ENCODE peak calls at places on chromosomes 4 and X, in seven cellular contexts. O is upper lobe of left lung, L is aorta, R is uterus, N is left ventricle myocardium inferior, Y is BE2C, B is foreskin keratinocyte. D is an unnamed sample. For H3K4me1, the result is how much of the 10 kb centered on the place peaks cover.

GRCh38 chrX:132488092-132488749 is 617 bp downstream of the MBNL3 start:
- DNase-seq in O (peak), L (no peak), R (no peak), N (no peak), Y (no peak), B (peak), D (no peak)

GRCh38 chrX:44871114-44871645 is 1.8 kb upstream of the KDM6A start:
- DNase-seq in O (peak), L (no peak), R (no peak), N (no peak), Y (no peak), B (no peak), D (no peak)

GRCh38 chr4:145195167-145195952 is 15.0 kb upstream of the OTUD4 start:
- DNase-seq in O (no peak), L (no peak), R (no peak), N (no peak), Y (no peak), B (peak), D (no peak)

GRCh38 chr4:161762796-161763195 is 401.0 kb downstream of the FSTL5 start:
- DNase-seq in O (no peak), L (no peak), R (no peak), N (no peak), Y (no peak), B (peak), D (no peak)

GRCh38 chr4:174061026-174061425 is 222.4 kb downstream of the FBXO8 start:
- DNase-seq in O (no peak), L (no peak), R (no peak), N (no peak), Y (no peak), B (no peak), D (no peak)

GRCh38 chrX:105664243-105664642 is 158.1 kb upstream of the NRK start:
- DNase-seq in O (no peak), L (no peak), R (no peak), N (no peak), Y (no peak), B (no peak), D (no peak)

GRCh38 chrX:48815266-48815665 is 11.0 kb upstream of the ERAS start:
- DNase-seq in O (no peak), L (peak), R (no peak), N (no peak), Y (no peak), B (no peak), D (no peak)

GRCh38 chr4:73922766-73923630 is 53.8 kb downstream of the CXCL1 start:
- DNase-seq in O (no peak), L (no peak), R (no peak), N (no peak), Y (no peak), B (peak), D (no peak)

GRCh38 chr4:143186634-143187033 is 1.9 kb downstream of the USP38 start:
- DNase-seq in O (no peak), L (no peak), R (no peak), N (no peak), Y (no peak), B (no peak), D (no peak)

GRCh38 chrX:153459976-153460375 is 10.4 kb downstream of the HAUS7 start:
- DNase-seq in O (no peak), L (no peak), R (no peak), N (no peak), Y (no peak), B (peak), D (no peak)

GRCh38 chrX:130529531-130529930 is 127.7 kb downstream of the RBMX2 start:
- DNase-seq in O (no peak), L (no peak), R (no peak), N (no peak), Y (no peak), B (no peak), D (no peak)

GRCh38 chr4:135269125-135269772 is 1067.7 kb upstream of the PABPC4L start:
- DNase-seq in O (no peak), L (no peak), R (no peak), N (no peak), Y (no peak), B (no peak), D (no peak)

GRCh38 chrX:7926501-7926900 is 712 bp downstream of the PNPLA4 start:
- DNase-seq in O (no peak), L (no peak), R (no peak), N (no peak), Y (no peak), B (peak), D (no peak)

GRCh38 chr4:160319221-160319867 is 1216.5 kb downstream of the RAPGEF2 start:
- DNase-seq in O (no peak), L (no peak), R (no peak), N (no peak), Y (peak), B (peak), D (no peak)

GRCh38 chr4:166315721-166316467 is 442.9 kb downstream of the TLL1 start:
- DNase-seq in O (no peak), L (no peak), R (no peak), N (no peak), Y (no peak), B (no peak), D (no peak)

GRCh38 chr4:110614173-110614948 is 8.5 kb downstream of the PITX2 start:
- DNase-seq in O (no peak), L (no peak), R (no peak), N (no peak), Y (no peak), B (peak), D (no peak)

GRCh38 chrX:119887721-119888425 is 7.8 kb upstream of the AKAP14 start:
- DNase-seq in O (peak), L (peak), R (peak), N (peak), Y (peak), B (no peak), D (peak)

GRCh38 chr4:16967722-16968121 is 69.3 kb upstream of the LDB2 start:
- DNase-seq in O (peak), L (peak), R (peak), N (peak), Y (no peak), B (no peak), D (peak)

GRCh38 chr4:98544818-98545399 is 113.5 kb downstream of the TSPAN5 start:
- DNase-seq in O (no peak), L (no peak), R (no peak), N (no peak), Y (no peak), B (no peak), D (no peak)

GRCh38 chrX:155956649-155957048 is 40.8 kb upstream of the IL9R start:
- DNase-seq in O (no peak), L (no peak), R (no peak), N (no peak), Y (no peak), B (no peak), D (no peak)

GRCh38 chrX:12595746-12596145 is 195.5 kb upstream of the PRPS2 start:
- DNase-seq in O (no peak), L (no peak), R (no peak), N (no peak), Y (no peak), B (no peak), D (no peak)

GRCh38 chrX:19740744-19741143 is 146.7 kb downstream of the SH3KBP1 start:
- DNase-seq in O (peak), L (no peak), R (no peak), N (no peak), Y (no peak), B (no peak), D (no peak)

GRCh38 chr4:123481034-123481433 is 84.4 kb downstream of the SPRY1 start:
- DNase-seq in O (no peak), L (no peak), R (no peak), N (no peak), Y (no peak), B (peak), D (no peak)

GRCh38 chr4:130026185-130026584 is 930.2 kb downstream of the C4orf33 start:
- DNase-seq in O (no peak), L (no peak), R (no peak), N (no peak), Y (no peak), B (no peak), D (no peak)

GRCh38 chr4:114811564-114812360 is 213.2 kb downstream of the UGT8 start:
- DNase-seq in O (no peak), L (no peak), R (no peak), N (no peak), Y (no peak), B (peak), D (no peak)

DNA sequence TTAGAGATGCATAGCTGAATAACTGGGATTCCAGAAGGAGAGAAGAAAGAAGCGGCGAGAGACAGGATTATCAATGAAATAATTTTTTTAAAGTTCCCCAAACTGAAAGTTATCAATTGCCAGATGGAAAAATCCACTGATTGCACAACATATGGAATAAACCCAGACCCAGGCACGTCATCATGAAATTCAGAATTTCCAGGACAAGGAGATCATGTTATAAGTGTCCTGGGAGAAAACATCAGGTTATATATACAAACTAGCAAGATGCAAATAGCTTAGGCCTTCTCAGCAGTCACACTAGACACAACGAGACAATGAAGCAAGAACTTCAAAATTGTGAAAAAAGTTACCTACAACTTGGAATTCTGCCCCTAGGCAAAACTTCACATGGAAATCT is 200.0 kb downstream of the PALLD start:
- DNase-seq in O (no peak), L (no peak), R (no peak), N (no peak), Y (no peak), B (no peak), D (no peak)
- H3K4me1 ChIP-seq in O (under half), L (under half), R (under half), N (under half), Y (under half), B (under half), D (under half)

DNA sequence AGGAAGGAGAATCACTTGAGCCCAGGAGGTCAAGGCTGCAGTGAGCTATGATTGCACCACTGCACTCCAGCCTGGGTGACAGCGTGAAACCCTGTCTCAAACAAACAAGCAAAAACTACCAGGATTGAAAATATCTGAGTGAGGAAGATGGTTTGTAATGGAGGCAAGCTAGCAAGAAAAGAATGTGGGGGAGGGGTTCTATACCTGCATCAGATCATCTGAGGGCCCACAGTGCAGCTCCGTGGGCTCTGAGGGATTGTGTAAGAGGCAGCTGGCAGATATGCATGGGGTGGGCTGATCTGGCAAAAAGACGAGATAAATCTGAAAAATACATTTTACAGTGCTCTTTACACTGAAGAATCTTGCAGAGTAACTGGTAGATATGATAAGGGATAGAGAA is 28.9 kb upstream of the CHRNA9 start:
- DNase-seq in O (no peak), L (no peak), R (no peak), N (no peak), Y (no peak), B (no peak), D (no peak)
- H3K4me1 ChIP-seq in O (under half), L (under half), R (under half), N (under half), Y (under half), B (under half), D (under half)

DNA sequence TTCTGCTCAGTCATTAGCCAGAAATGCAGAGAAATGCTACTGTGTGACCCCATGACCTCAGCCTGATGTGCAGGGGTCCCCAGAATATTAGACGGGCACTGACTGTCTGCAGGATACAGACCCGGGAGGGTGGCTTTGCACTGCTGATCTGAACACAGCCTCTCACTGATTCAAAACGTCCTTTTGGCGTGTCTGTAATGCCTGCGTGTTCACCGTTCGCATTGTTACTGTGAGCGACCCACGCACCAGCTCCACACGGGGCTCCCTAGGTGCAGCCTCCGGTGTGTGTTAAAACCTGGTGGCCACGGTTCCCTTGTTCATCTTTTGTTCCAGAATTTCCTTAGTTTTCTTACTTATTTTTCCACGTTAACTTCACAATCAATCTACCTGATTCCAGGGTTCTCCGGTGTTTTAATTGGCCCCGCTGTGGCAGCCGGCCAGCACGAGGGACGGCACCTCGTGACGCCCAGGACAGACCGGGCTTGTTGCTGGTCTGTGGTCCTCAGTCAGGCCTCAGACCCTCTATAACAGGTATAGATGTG is 32.0 kb upstream of the SPON2 start:
- DNase-seq in O (peak), L (peak), R (peak), N (no peak), Y (no peak), B (no peak), D (peak)
- H3K4me1 ChIP-seq in O (half or more), L (under half), R (under half), N (under half), Y (under half), B (under half), D (under half)

GRCh38 chr4:7394681-7395451 is 39.9 kb downstream of the PSAPL1 start:
- DNase-seq in O (peak), L (no peak), R (peak), N (no peak), Y (no peak), B (no peak), D (no peak)

GRCh38 chr4:7395635-7396034 is 39.1 kb downstream of the PSAPL1 start:
- DNase-seq in O (peak), L (peak), R (peak), N (no peak), Y (no peak), B (no peak), D (no peak)

GRCh38 chr4:7398104-7398423 is 36.7 kb downstream of the PSAPL1 start:
- DNase-seq in O (peak), L (no peak), R (peak), N (peak), Y (peak), B (peak), D (no peak)

GRCh38 chr4:7397206-7398103 is 37.3 kb downstream of the PSAPL1 start:
- DNase-seq in O (peak), L (peak), R (peak), N (no peak), Y (no peak), B (peak), D (no peak)

GRCh38 chr4:7396186-7396585 is 38.5 kb downstream of the PSAPL1 start:
- DNase-seq in O (peak), L (no peak), R (peak), N (no peak), Y (no peak), B (no peak), D (no peak)
- H3K4me1 ChIP-seq in O (under half), L (under half), R (under half), N (under half), Y (under half), B (under half), D (under half)

D was measured in psoas muscle.